ENCODE peak calls at places on chromosomes 16 and 17, in four cellular contexts. One of them, this sample, is unnamed. For H3K36me3, the result is how much of the 10 kb centered on the place peaks cover.

GRCh38 chr17:76866774-76867577 is 1.2 kb upstream of the MGAT5B start:
- DNase-seq in stomach: no peak
- DNase-seq in neural progenitor cell: no peak
- DNase-seq in fibroblast of lung: peak
- DNase-seq in this sample: peak

GRCh38 chr16:26464576-26465266 is 602.0 kb upstream of the C16orf82 start:
- DNase-seq in stomach: no peak
- DNase-seq in neural progenitor cell: no peak
- DNase-seq in fibroblast of lung: no peak
- DNase-seq in this sample: no peak

GRCh38 chr16:52256310-52257078 is 290.4 kb downstream of the TOX3 start:
- DNase-seq in stomach: no peak
- DNase-seq in fibroblast of lung: no peak
- DNase-seq in neural progenitor cell: no peak
- DNase-seq in this sample: no peak

GRCh38 chr17:31499771-31500554 is 108.5 kb downstream of the RAB11FIP4 start:
- DNase-seq in stomach: peak
- DNase-seq in neural progenitor cell: peak
- DNase-seq in fibroblast of lung: peak
- DNase-seq in this sample: peak

GRCh38 chr16:19884021-19884485 is 595 bp downstream of the GPRC5B start:
- DNase-seq in neural progenitor cell: peak
- DNase-seq in stomach: peak
- DNase-seq in fibroblast of lung: no peak
- DNase-seq in this sample: no peak

GRCh38 chr16:68490829-68491575 is 42.7 kb upstream of the SMPD3 start:
- DNase-seq in fibroblast of lung: no peak
- DNase-seq in stomach: peak
- DNase-seq in neural progenitor cell: no peak
- DNase-seq in this sample: peak

GRCh38 chr17:40727447-40728231 is 24.1 kb upstream of the KRT24 start:
- DNase-seq in fibroblast of lung: peak
- DNase-seq in neural progenitor cell: no peak
- DNase-seq in stomach: no peak
- DNase-seq in this sample: peak

GRCh38 chr17:79826210-79826680 is 13.0 kb downstream of the CBX4 start:
- DNase-seq in fibroblast of lung: no peak
- DNase-seq in neural progenitor cell: no peak
- DNase-seq in stomach: no peak
- DNase-seq in this sample: no peak

GRCh38 chr16:15960124-15960971 is 10.9 kb downstream of the ABCC1 start:
- DNase-seq in neural progenitor cell: no peak
- DNase-seq in stomach: no peak
- DNase-seq in fibroblast of lung: no peak
- DNase-seq in this sample: no peak

GRCh38 chr16:47976609-47977180 is 179.1 kb downstream of the ABCC12 start:
- DNase-seq in fibroblast of lung: no peak
- DNase-seq in stomach: no peak
- DNase-seq in neural progenitor cell: no peak
- DNase-seq in this sample: no peak

GRCh38 chr17:65433592-65433991 is 127.9 kb downstream of the AXIN2 start:
- DNase-seq in stomach: no peak
- DNase-seq in fibroblast of lung: no peak
- DNase-seq in neural progenitor cell: no peak
- DNase-seq in this sample: no peak

GRCh38 chr17:8892338-8892690 is 24.8 kb upstream of the PIK3R6 start:
- DNase-seq in neural progenitor cell: no peak
- DNase-seq in fibroblast of lung: no peak
- DNase-seq in stomach: no peak
- DNase-seq in this sample: no peak

GRCh38 chr17:9434502-9435113 is 141.0 kb downstream of the STX8 start:
- DNase-seq in stomach: peak
- DNase-seq in fibroblast of lung: peak
- DNase-seq in neural progenitor cell: no peak
- DNase-seq in this sample: no peak

GRCh38 chr17:60093694-60094093 is 15.0 kb upstream of the HEATR6 start:
- DNase-seq in neural progenitor cell: no peak
- DNase-seq in fibroblast of lung: no peak
- DNase-seq in stomach: no peak
- DNase-seq in this sample: no peak

GRCh38 chr16:53651357-53651756 is 52.3 kb downstream of the RPGRIP1L start:
- DNase-seq in stomach: no peak
- DNase-seq in fibroblast of lung: no peak
- DNase-seq in neural progenitor cell: peak
- DNase-seq in this sample: no peak

GRCh38 chr16:65059421-65059980 is 62.4 kb downstream of the CDH11 start:
- DNase-seq in stomach: no peak
- DNase-seq in neural progenitor cell: peak
- DNase-seq in fibroblast of lung: no peak
- DNase-seq in this sample: no peak

GRCh38 chr17:20203761-20204263 is 194.7 kb downstream of the SPECC1 start:
- DNase-seq in neural progenitor cell: peak
- DNase-seq in fibroblast of lung: no peak
- DNase-seq in stomach: no peak
- DNase-seq in this sample: peak

GRCh38 chr17:28953444-28954118 is 2.3 kb upstream of the PHF12 start:
- DNase-seq in neural progenitor cell: peak
- DNase-seq in stomach: peak
- DNase-seq in fibroblast of lung: no peak
- DNase-seq in this sample: no peak

GRCh38 chr16:64416232-64417010 is 705.4 kb downstream of the CDH11 start:
- DNase-seq in neural progenitor cell: no peak
- DNase-seq in stomach: no peak
- DNase-seq in fibroblast of lung: peak
- DNase-seq in this sample: no peak

GRCh38 chr17:68288375-68288774 is 2.6 kb downstream of the SLC16A6 start:
- DNase-seq in stomach: no peak
- DNase-seq in fibroblast of lung: no peak
- DNase-seq in neural progenitor cell: no peak
- DNase-seq in this sample: no peak

GRCh38 chr16:88649924-88650748 is 717 bp downstream of the CYBA start:
- DNase-seq in neural progenitor cell: peak
- DNase-seq in stomach: peak
- DNase-seq in fibroblast of lung: no peak
- DNase-seq in this sample: no peak

GRCh38 chr17:46737331-46737730 is 81.2 kb downstream of the WNT3 start:
- DNase-seq in fibroblast of lung: no peak
- DNase-seq in stomach: no peak
- DNase-seq in neural progenitor cell: no peak
- DNase-seq in this sample: no peak

GRCh38 chr17:65956814-65957213 is 235.1 kb downstream of the CEP112 start:
- DNase-seq in neural progenitor cell: no peak
- DNase-seq in fibroblast of lung: peak
- DNase-seq in stomach: no peak
- DNase-seq in this sample: no peak

GRCh38 chr16:70381604-70382342 is 35.1 kb downstream of the DDX19A start:
- DNase-seq in fibroblast of lung: no peak
- DNase-seq in neural progenitor cell: no peak
- DNase-seq in stomach: no peak
- DNase-seq in this sample: no peak

GRCh38 chr17:5922476-5922875 is 147.7 kb upstream of the WSCD1 start:
- DNase-seq in fibroblast of lung: no peak
- DNase-seq in stomach: no peak
- DNase-seq in neural progenitor cell: no peak
- DNase-seq in this sample: no peak

GRCh38 chr17:9234404-9234945 is 213.2 kb downstream of the NTN1 start:
- DNase-seq in neural progenitor cell: no peak
- DNase-seq in stomach: no peak
- DNase-seq in fibroblast of lung: no peak
- DNase-seq in this sample: no peak

GRCh38 chr17:66310528-66311148 is 8.2 kb downstream of the PRKCA start:
- DNase-seq in stomach: no peak
- DNase-seq in fibroblast of lung: no peak
- DNase-seq in neural progenitor cell: peak
- DNase-seq in this sample: no peak

GRCh38 chr17:41415833-41416335 is 8.5 kb downstream of the KRT37 start:
- DNase-seq in stomach: no peak
- DNase-seq in neural progenitor cell: no peak
- DNase-seq in fibroblast of lung: no peak
- DNase-seq in this sample: peak

GRCh38 chr17:32519769-32520701 is 33.2 kb downstream of the CDK5R1 start:
- DNase-seq in stomach: peak
- DNase-seq in neural progenitor cell: peak
- DNase-seq in fibroblast of lung: no peak
- DNase-seq in this sample: no peak
- H3K4me3 ChIP-seq in stomach: peak
- H3K4me3 ChIP-seq in neural progenitor cell: peak
- H3K4me3 ChIP-seq in fibroblast of lung: peak
- H3K4me3 ChIP-seq in this sample: peak

GRCh38 chr17:78446833-78447232 is 68.4 kb downstream of the PGS1 start:
- DNase-seq in neural progenitor cell: no peak
- DNase-seq in fibroblast of lung: no peak
- DNase-seq in stomach: no peak
- DNase-seq in this sample: no peak

GRCh38 chr17:78444392-78444791 is 65.9 kb downstream of the PGS1 start:
- DNase-seq in fibroblast of lung: no peak
- DNase-seq in stomach: no peak
- DNase-seq in neural progenitor cell: no peak
- DNase-seq in this sample: no peak

GRCh38 chr17:78449983-78450382 is 71.5 kb downstream of the PGS1 start:
- DNase-seq in neural progenitor cell: no peak
- DNase-seq in fibroblast of lung: no peak
- DNase-seq in stomach: no peak
- DNase-seq in this sample: no peak

GRCh38 chr17:78450696-78451344 is 72.4 kb downstream of the PGS1 start:
- DNase-seq in neural progenitor cell: no peak
- DNase-seq in fibroblast of lung: no peak
- DNase-seq in stomach: no peak
- DNase-seq in this sample: no peak

GRCh38 chr17:78448356-78448993 is 70.0 kb downstream of the PGS1 start:
- DNase-seq in stomach: no peak
- DNase-seq in neural progenitor cell: no peak
- DNase-seq in fibroblast of lung: no peak
- DNase-seq in this sample: no peak
- TF ChIP-seq CTCF in stomach: no peak
- TF ChIP-seq CTCF in neural progenitor cell: no peak
- TF ChIP-seq CTCF in fibroblast of lung: peak
- TF ChIP-seq CTCF in this sample: peak

DNA sequence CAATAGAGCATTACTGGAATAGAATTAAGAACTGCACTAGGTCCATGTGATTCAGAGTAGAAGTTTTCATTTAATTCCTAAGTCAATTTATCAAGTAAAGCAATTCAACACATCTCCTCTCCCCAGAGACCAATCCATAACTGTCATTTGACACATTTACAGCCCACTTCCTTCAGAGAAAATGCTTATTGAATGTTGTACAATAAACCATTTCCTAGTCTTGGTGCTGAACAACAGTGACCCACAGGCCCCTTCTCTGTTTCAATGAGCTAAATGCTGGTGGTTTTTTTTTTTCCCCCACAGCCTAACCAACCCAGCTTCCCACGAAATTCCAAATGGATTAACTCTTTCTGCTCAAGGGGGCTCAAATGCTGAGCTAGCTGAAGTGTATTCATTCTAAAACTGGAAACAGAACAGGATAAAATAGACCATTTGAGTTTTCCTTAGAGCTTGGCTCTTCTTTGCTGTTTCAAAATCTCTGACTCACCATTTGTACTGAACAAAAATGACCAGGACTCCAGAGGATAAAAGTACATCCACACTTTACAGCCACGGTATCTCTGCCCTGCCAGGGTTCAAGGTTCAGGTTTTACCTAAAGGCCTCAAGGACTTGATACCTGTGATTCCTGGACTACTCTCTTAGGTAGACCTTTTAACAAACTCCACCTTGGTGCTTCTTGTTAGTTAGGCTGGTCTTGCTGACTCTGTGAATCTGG is 62.3 kb downstream of the TMEM100 start:
- DNase-seq in stomach: no peak
- DNase-seq in fibroblast of lung: peak
- DNase-seq in neural progenitor cell: peak
- DNase-seq in this sample: no peak
- H3K36me3 ChIP-seq in stomach: under half
- H3K36me3 ChIP-seq in fibroblast of lung: under half
- H3K36me3 ChIP-seq in neural progenitor cell: under half
- H3K36me3 ChIP-seq in this sample: under half

DNA sequence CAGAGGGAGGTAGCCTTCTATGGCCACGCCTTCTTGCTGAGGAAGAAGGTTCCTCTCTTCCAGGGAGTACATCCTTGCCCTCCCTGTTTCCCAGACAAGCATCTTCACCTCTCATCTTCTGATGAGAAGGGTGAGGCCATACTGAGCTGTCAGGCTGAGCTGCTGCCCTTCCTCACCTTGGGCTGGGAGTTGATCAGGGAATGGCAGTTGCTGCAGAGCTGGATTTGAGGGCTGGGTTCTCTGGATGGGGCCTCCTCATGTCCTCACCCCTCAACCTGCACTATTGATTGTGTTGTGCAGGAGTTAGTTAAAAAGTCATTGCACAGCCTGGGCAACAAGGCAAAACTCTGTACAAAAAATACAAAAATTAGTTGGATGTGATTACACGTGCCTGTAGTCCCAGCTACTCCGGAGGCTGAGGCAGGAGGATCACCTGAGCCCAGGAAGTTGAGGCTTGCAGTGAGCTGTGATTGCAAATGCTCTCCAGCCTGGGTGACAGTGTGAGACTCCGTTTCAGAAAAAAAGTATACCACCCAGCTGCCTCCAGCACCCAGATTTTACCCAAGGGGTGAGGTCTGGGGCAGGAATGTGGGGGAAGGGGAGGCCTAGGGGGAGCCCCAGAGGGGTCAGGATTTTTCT is 2.0 kb downstream of the ERBB2 start:
- DNase-seq in stomach: no peak
- DNase-seq in fibroblast of lung: no peak
- DNase-seq in neural progenitor cell: peak
- DNase-seq in this sample: no peak
- H3K4me3 ChIP-seq in stomach: peak
- H3K4me3 ChIP-seq in fibroblast of lung: peak
- H3K4me3 ChIP-seq in neural progenitor cell: peak
- H3K4me3 ChIP-seq in this sample: peak

This sample was measured in kidney epithelial cell.